ENCODE peak calls at places on chromosomes 4 and X, in four cellular contexts. One of them, this sample, is unnamed.

GRCh38 chr4:151641983-151642382 is 118.8 kb downstream of the GATB start:
- DNase-seq in transverse colon: no peak
- DNase-seq in tibial artery: no peak
- DNase-seq in GM13976: no peak
- DNase-seq in this sample: no peak

GRCh38 chr4:103892616-103893015 is 172.8 kb upstream of the TACR3 start:
- DNase-seq in transverse colon: no peak
- DNase-seq in tibial artery: no peak
- DNase-seq in GM13976: no peak
- DNase-seq in this sample: no peak

GRCh38 chr4:161642708-161643107 is 521.1 kb downstream of the FSTL5 start:
- DNase-seq in transverse colon: no peak
- DNase-seq in tibial artery: no peak
- DNase-seq in GM13976: no peak
- DNase-seq in this sample: no peak

GRCh38 chr4:138851626-138852443 is 163.7 kb upstream of the NOCT start:
- DNase-seq in transverse colon: no peak
- DNase-seq in tibial artery: no peak
- DNase-seq in GM13976: no peak
- DNase-seq in this sample: no peak

GRCh38 chr4:99134586-99134985 is 9.5 kb downstream of the ADH4 start:
- DNase-seq in transverse colon: no peak
- DNase-seq in tibial artery: no peak
- DNase-seq in GM13976: no peak
- DNase-seq in this sample: no peak

GRCh38 chrX:32572644-32573043 is 638.7 kb downstream of the DMD start:
- DNase-seq in transverse colon: no peak
- DNase-seq in tibial artery: no peak
- DNase-seq in GM13976: no peak
- DNase-seq in this sample: no peak

GRCh38 chr4:37101686-37102085 is 142.9 kb upstream of the NWD2 start:
- DNase-seq in transverse colon: no peak
- DNase-seq in tibial artery: no peak
- DNase-seq in GM13976: no peak
- DNase-seq in this sample: no peak

GRCh38 chr4:52660643-52661042 is 1.5 kb upstream of the USP46 start:
- DNase-seq in transverse colon: no peak
- DNase-seq in tibial artery: no peak
- DNase-seq in GM13976: no peak
- DNase-seq in this sample: no peak

GRCh38 chrX:97527725-97528124 is 644.0 kb downstream of the RPA4 start:
- DNase-seq in transverse colon: no peak
- DNase-seq in tibial artery: no peak
- DNase-seq in GM13976: no peak
- DNase-seq in this sample: no peak

GRCh38 chrX:155505296-155505695 is 46.9 kb upstream of the F8A3 start:
- DNase-seq in transverse colon: no peak
- DNase-seq in tibial artery: no peak
- DNase-seq in GM13976: no peak
- DNase-seq in this sample: no peak

GRCh38 chrX:139881130-139881529 is 51.7 kb downstream of the ATP11C start:
- DNase-seq in transverse colon: no peak
- DNase-seq in tibial artery: no peak
- DNase-seq in GM13976: no peak
- DNase-seq in this sample: no peak

GRCh38 chr4:107777890-107778289 is 46.8 kb upstream of the SGMS2 start:
- DNase-seq in transverse colon: no peak
- DNase-seq in tibial artery: no peak
- DNase-seq in GM13976: no peak
- DNase-seq in this sample: no peak

GRCh38 chrX:72021975-72022374 is 109.7 kb downstream of the RTL5 start:
- DNase-seq in transverse colon: no peak
- DNase-seq in tibial artery: no peak
- DNase-seq in GM13976: no peak
- DNase-seq in this sample: no peak

GRCh38 chr4:149754526-149754925 is 61.1 kb downstream of the IQCM start:
- DNase-seq in transverse colon: no peak
- DNase-seq in tibial artery: no peak
- DNase-seq in GM13976: no peak
- DNase-seq in this sample: no peak

GRCh38 chrX:135973025-135973547 is 702 bp downstream of the MMGT1 start:
- DNase-seq in transverse colon: peak
- DNase-seq in tibial artery: peak
- DNase-seq in GM13976: no peak
- DNase-seq in this sample: peak

GRCh38 chr4:3250956-3251690 is 2.2 kb downstream of the MSANTD1 start:
- DNase-seq in transverse colon: no peak
- DNase-seq in tibial artery: peak
- DNase-seq in GM13976: no peak
- DNase-seq in this sample: no peak

GRCh38 chrX:134371133-134371532 is 88.8 kb upstream of the HPRT1 start:
- DNase-seq in transverse colon: no peak
- DNase-seq in tibial artery: no peak
- DNase-seq in GM13976: no peak
- DNase-seq in this sample: no peak

DNA sequence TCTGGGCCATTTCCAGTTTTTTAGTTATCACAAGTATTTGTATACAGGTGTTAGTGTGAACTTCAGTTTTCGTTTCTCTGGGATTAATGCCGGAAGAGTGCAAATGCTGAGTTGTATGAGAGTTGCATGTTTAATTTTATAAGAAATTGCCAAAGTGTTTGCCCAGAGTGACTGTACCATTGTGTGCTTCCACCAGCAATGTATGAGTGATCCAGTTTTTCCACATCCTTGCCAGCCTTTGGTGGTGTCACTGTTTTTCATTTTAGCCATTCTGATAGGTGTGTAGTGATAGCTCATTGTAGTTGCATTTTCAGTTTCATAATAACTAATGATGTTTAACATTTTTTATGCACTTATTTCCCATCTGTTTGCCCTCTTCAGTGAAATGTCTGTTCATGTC is 18.4 kb downstream of the PLS3 start:
- DNase-seq in transverse colon: no peak
- DNase-seq in tibial artery: no peak
- DNase-seq in GM13976: no peak
- DNase-seq in this sample: no peak
- TF ChIP-seq CTCF in transverse colon: no peak
- TF ChIP-seq CTCF in tibial artery: no peak
- TF ChIP-seq CTCF in GM13976: no peak
- TF ChIP-seq CTCF in this sample: no peak

GRCh38 chrX:137151403-137151802 is 117.6 kb upstream of the GPR101 start:
- DNase-seq in transverse colon: no peak
- DNase-seq in tibial artery: no peak
- DNase-seq in GM13976: no peak
- DNase-seq in this sample: no peak
- TF ChIP-seq CTCF in transverse colon: no peak
- TF ChIP-seq CTCF in tibial artery: no peak
- TF ChIP-seq CTCF in GM13976: no peak
- TF ChIP-seq CTCF in this sample: no peak

GRCh38 chr4:67723949-67724348 is 23.0 kb upstream of the UBA6 start:
- DNase-seq in transverse colon: no peak
- DNase-seq in tibial artery: no peak
- DNase-seq in GM13976: no peak
- DNase-seq in this sample: no peak
- TF ChIP-seq CTCF in transverse colon: no peak
- TF ChIP-seq CTCF in tibial artery: no peak
- TF ChIP-seq CTCF in GM13976: no peak
- TF ChIP-seq CTCF in this sample: no peak

GRCh38 chrX:132612990-132613564 is 124.2 kb upstream of the MBNL3 start:
- DNase-seq in transverse colon: peak
- DNase-seq in tibial artery: peak
- DNase-seq in GM13976: peak
- DNase-seq in this sample: peak

GRCh38 chrX:132610536-132610935 is 121.7 kb upstream of the MBNL3 start:
- DNase-seq in transverse colon: no peak
- DNase-seq in tibial artery: no peak
- DNase-seq in GM13976: no peak
- DNase-seq in this sample: no peak

GRCh38 chrX:132615396-132616131 is 126.7 kb upstream of the MBNL3 start:
- DNase-seq in transverse colon: peak
- DNase-seq in tibial artery: peak
- DNase-seq in GM13976: peak
- DNase-seq in this sample: peak

GRCh38 chrX:132613801-132614200 is 125.0 kb upstream of the MBNL3 start:
- DNase-seq in transverse colon: no peak
- DNase-seq in tibial artery: no peak
- DNase-seq in GM13976: no peak
- DNase-seq in this sample: no peak

DNA sequence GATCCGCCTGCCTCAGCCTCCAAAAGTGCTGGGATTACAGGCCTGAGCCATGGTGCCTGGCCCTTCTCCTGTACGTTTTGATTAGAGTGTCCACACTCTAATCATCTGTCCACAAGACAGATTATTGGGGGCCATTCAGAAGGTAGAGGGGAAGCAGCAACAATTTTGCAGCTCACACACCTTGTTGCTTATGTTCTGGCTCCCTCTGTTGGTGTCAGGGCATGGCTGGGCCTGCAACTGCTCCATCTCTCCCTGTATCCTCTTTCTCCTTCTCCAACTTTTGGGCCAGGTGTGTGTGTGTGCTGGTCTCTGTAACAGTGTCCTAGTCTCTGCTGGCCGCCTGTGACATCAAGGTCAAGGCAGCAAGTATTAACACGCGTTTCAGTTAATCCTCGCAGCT is 125.5 kb upstream of the MBNL3 start:
- DNase-seq in transverse colon: no peak
- DNase-seq in tibial artery: no peak
- DNase-seq in GM13976: no peak
- DNase-seq in this sample: peak
- TF ChIP-seq CTCF in transverse colon: no peak
- TF ChIP-seq CTCF in tibial artery: no peak
- TF ChIP-seq CTCF in GM13976: no peak
- TF ChIP-seq CTCF in this sample: no peak

DNA sequence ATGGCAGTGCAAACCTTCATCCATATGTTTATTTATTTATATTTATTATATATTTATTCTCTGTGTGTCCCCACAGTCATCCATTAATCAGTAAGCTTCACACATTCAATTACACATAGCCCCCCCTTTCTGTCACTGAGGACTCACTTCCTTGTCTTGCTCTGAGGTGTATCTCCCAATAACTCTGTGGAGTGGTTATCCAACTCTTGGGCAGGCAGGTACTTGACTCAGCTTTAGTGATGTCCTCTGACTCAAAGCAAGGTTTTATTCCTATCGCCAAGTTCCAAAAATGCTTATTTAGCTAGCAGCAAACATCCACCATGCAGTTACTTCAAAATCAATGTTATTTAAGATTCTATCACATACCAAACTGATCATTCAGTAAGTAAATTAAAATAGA is 25.2 kb upstream of the NDP start:
- DNase-seq in transverse colon: no peak
- DNase-seq in tibial artery: no peak
- DNase-seq in GM13976: no peak
- DNase-seq in this sample: no peak
- TF ChIP-seq CTCF in transverse colon: no peak
- TF ChIP-seq CTCF in tibial artery: no peak
- TF ChIP-seq CTCF in GM13976: no peak
- TF ChIP-seq CTCF in this sample: no peak

DNA sequence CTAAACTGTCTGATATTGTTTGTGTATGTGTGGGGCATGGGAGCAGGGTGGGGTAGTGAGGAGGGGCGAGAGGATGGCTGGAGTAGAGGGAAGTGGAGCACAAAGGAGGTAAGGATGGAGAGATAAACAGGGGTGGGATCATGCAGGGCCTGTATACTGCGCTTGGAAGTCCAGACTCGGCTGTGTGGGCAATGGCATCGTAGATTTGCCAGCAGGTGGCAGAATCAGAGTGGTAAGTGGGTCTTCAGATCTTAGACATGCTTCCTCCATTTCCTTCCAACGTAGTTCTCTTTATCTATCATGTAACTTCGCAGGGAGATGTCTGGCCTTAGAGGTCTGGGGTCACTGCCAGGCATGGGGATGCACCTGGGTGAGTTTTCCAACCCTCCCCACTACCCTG is 155.5 kb downstream of the PDGFRA start:
- DNase-seq in transverse colon: peak
- DNase-seq in tibial artery: peak
- DNase-seq in GM13976: no peak
- DNase-seq in this sample: peak
- TF ChIP-seq CTCF in transverse colon: no peak
- TF ChIP-seq CTCF in tibial artery: peak
- TF ChIP-seq CTCF in GM13976: peak
- TF ChIP-seq CTCF in this sample: no peak

GRCh38 chr4:84238247-84239090 is 260.6 kb downstream of the NKX6-1 start:
- DNase-seq in transverse colon: no peak
- DNase-seq in tibial artery: no peak
- DNase-seq in GM13976: no peak
- DNase-seq in this sample: no peak
- TF ChIP-seq CTCF in transverse colon: no peak
- TF ChIP-seq CTCF in tibial artery: no peak
- TF ChIP-seq CTCF in GM13976: no peak
- TF ChIP-seq CTCF in this sample: no peak

DNA sequence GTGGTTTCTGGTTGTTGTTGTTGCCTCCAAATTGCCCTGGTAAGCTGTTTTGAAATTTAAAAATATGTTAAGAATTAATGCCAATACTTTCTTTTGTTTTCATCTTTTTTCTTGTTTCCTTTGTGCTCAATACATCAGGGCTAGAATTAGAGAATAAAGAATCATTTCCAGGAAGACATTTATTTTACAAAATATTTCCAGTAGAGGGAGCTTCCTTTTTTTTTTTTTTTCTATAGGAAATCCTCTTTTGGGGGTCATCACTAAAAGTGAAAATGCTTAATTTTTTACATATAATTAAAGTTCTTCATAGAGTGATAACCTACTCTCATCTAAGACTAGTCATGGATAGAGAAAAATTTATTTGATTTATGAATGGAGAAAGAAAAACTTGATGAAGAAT is 2.4 kb downstream of the GLRA3 start:
- DNase-seq in transverse colon: no peak
- DNase-seq in tibial artery: no peak
- DNase-seq in GM13976: no peak
- DNase-seq in this sample: no peak
- TF ChIP-seq CTCF in transverse colon: no peak
- TF ChIP-seq CTCF in tibial artery: no peak
- TF ChIP-seq CTCF in GM13976: no peak
- TF ChIP-seq CTCF in this sample: no peak

GRCh38 chr4:130356873-130357272 is 1260.9 kb downstream of the C4orf33 start:
- DNase-seq in transverse colon: no peak
- DNase-seq in tibial artery: no peak
- DNase-seq in GM13976: no peak
- DNase-seq in this sample: no peak

GRCh38 chr4:130361616-130362015 is 1265.7 kb downstream of the C4orf33 start:
- DNase-seq in transverse colon: no peak
- DNase-seq in tibial artery: no peak
- DNase-seq in GM13976: no peak
- DNase-seq in this sample: no peak

GRCh38 chr4:130359537-130359936 is 1263.6 kb downstream of the C4orf33 start:
- DNase-seq in transverse colon: no peak
- DNase-seq in tibial artery: no peak
- DNase-seq in GM13976: no peak
- DNase-seq in this sample: no peak
- TF ChIP-seq CTCF in transverse colon: no peak
- TF ChIP-seq CTCF in tibial artery: no peak
- TF ChIP-seq CTCF in GM13976: no peak
- TF ChIP-seq CTCF in this sample: no peak